ENCODE peak calls at places on chromosomes 5 and 9, in six cellular contexts. I is upper lobe of left lung; L is aorta; Z is CD8-positive, alpha-beta T cell; S is body of pancreas; U is ovary. E is an unnamed sample.

GRCh38 chr9:72280913-72281500 is 84.0 kb downstream of the ZFAND5 start:
- DNase-seq in S (peak), Z (peak), U (peak), I (peak), L (peak), E (peak)

GRCh38 chr9:37801287-37801850 is 772 bp downstream of the DCAF10 start:
- DNase-seq in S (peak), L (no peak), I (peak), U (no peak), Z (no peak), E (peak)

GRCh38 chr9:135590486-135591079 is 29.0 kb downstream of the PAEP start:
- DNase-seq in S (no peak), Z (no peak), I (no peak), U (no peak), L (no peak), E (no peak)

GRCh38 chr5:61440596-61440995 is 108.5 kb downstream of the ZSWIM6 start:
- DNase-seq in Z (no peak), S (no peak), L (no peak), U (no peak), I (no peak), E (no peak)

GRCh38 chr5:93072831-93073459 is 508.1 kb downstream of the NR2F1-AS1 start:
- DNase-seq in Z (no peak), I (no peak), U (no peak), S (no peak), L (no peak), E (no peak)

GRCh38 chr5:164191240-164191639 is 685.8 kb downstream of the MAT2B start:
- DNase-seq in Z (no peak), I (no peak), S (no peak), L (no peak), U (no peak), E (no peak)

GRCh38 chr9:17134396-17134842 is 421 bp upstream of the CNTLN start:
- DNase-seq in U (no peak), L (no peak), Z (no peak), S (no peak), I (peak), E (no peak)

GRCh38 chr9:130692365-130692764 is 1.2 kb upstream of the EXOSC2 start:
- DNase-seq in Z (no peak), L (no peak), S (no peak), I (no peak), U (peak), E (no peak)

GRCh38 chr9:117744856-117745389 is 40.7 kb downstream of the TLR4 start:
- DNase-seq in I (no peak), S (peak), L (peak), Z (no peak), U (no peak), E (no peak)

GRCh38 chr9:92506184-92506857 is 24.0 kb upstream of the ASPN start:
- DNase-seq in Z (no peak), S (peak), U (peak), L (peak), I (no peak), E (no peak)

GRCh38 chr5:75300084-75300483 is 36.9 kb upstream of the HMGCR start:
- DNase-seq in S (no peak), U (no peak), Z (no peak), I (no peak), L (no peak), E (no peak)

GRCh38 chr5:73417307-73418035 is 31.1 kb downstream of the FOXD1 start:
- DNase-seq in L (no peak), U (no peak), I (no peak), S (no peak), Z (no peak), E (no peak)

GRCh38 chr5:93476211-93476851 is 104.7 kb downstream of the NR2F1-AS1 start:
- DNase-seq in Z (no peak), S (no peak), L (no peak), U (no peak), I (no peak), E (no peak)

GRCh38 chr5:69502375-69503143 is 10.0 kb downstream of the OCLN start:
- DNase-seq in L (no peak), Z (no peak), U (no peak), I (no peak), S (no peak), E (no peak)

GRCh38 chr5:4083591-4084337 is 488.1 kb downstream of the IRX1 start:
- DNase-seq in L (no peak), I (no peak), U (no peak), Z (no peak), S (no peak), E (no peak)

GRCh38 chr5:149496166-149496565 is 55.1 kb downstream of the CSNK1A1 start:
- DNase-seq in I (no peak), S (no peak), U (no peak), L (no peak), Z (no peak), E (no peak)

GRCh38 chr5:149500922-149501582 is 50.2 kb downstream of the CSNK1A1 start:
- DNase-seq in I (no peak), U (no peak), Z (no peak), L (no peak), S (no peak), E (no peak)

GRCh38 chr5:149498724-149499336 is 52.4 kb downstream of the CSNK1A1 start:
- DNase-seq in I (no peak), U (no peak), Z (no peak), S (no peak), L (no peak), E (no peak)

GRCh38 chr5:149495673-149496072 is 55.6 kb downstream of the CSNK1A1 start:
- DNase-seq in S (no peak), L (no peak), U (no peak), Z (no peak), I (no peak), E (no peak)

DNA sequence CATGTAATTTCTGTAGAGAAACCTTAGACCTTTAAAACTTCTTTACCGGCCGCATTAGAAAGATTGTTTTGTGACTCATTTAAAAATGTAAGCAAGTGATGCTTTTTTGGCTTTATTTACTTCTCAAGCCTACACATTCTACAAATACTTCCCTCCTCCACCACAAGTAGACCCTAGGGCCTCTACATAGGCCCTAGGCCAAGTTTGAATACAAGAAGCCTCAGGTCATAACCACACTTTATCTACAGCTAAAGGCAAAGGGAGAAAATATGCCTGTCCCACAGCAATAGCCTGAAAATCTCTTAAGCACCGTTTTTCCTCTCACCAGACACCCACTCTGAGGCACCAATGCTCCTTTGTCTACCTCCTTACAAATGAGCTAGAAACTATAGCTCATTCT is 53.9 kb downstream of the CSNK1A1 start:
- DNase-seq in L (no peak), S (no peak), Z (no peak), I (no peak), U (no peak), E (no peak)
- H3K4me3 ChIP-seq in L (no peak), S (no peak), Z (no peak), I (no peak), U (no peak), E (no peak)

DNA sequence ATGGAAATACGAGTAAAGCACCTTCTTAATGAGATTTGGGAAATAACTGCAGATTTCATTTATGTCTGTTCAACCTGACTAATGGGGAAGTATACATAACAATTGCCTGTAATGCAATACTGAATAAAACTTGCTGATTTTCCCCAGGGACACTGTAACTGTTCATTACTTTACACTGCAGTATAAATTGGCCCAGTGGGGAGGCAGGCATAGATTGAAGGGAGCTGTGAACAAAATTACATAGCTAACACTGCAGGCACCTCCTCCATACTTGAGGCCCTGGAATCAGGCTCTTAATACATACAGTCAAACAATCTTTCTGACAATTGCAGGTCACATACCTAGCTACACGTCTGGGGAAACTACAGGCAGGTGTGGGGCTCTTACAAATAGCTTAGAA is 216.2 kb downstream of the PTPRD start:
- DNase-seq in I (no peak), Z (no peak), U (no peak), S (no peak), L (no peak), E (no peak)
- H3K4me3 ChIP-seq in I (no peak), Z (no peak), U (no peak), S (no peak), L (no peak), E (no peak)

GRCh38 chr5:113531760-113532159 is 18.3 kb downstream of the YTHDC2 start:
- DNase-seq in S (no peak), L (no peak), U (no peak), I (no peak), Z (no peak), E (no peak)

GRCh38 chr5:113527746-113528145 is 14.3 kb downstream of the YTHDC2 start:
- DNase-seq in S (no peak), Z (no peak), L (no peak), I (no peak), U (no peak), E (no peak)

GRCh38 chr5:113524927-113525326 is 11.4 kb downstream of the YTHDC2 start:
- DNase-seq in L (no peak), I (no peak), Z (no peak), U (no peak), S (no peak), E (no peak)

GRCh38 chr5:113523168-113523567 is 9.7 kb downstream of the YTHDC2 start:
- DNase-seq in Z (no peak), I (no peak), S (no peak), L (no peak), U (no peak), E (no peak)

GRCh38 chr5:113526421-113526820 is 12.9 kb downstream of the YTHDC2 start:
- DNase-seq in L (no peak), Z (no peak), U (no peak), I (no peak), S (no peak), E (no peak)
- H3K4me3 ChIP-seq in L (no peak), Z (no peak), U (no peak), I (no peak), S (no peak), E (no peak)

DNA sequence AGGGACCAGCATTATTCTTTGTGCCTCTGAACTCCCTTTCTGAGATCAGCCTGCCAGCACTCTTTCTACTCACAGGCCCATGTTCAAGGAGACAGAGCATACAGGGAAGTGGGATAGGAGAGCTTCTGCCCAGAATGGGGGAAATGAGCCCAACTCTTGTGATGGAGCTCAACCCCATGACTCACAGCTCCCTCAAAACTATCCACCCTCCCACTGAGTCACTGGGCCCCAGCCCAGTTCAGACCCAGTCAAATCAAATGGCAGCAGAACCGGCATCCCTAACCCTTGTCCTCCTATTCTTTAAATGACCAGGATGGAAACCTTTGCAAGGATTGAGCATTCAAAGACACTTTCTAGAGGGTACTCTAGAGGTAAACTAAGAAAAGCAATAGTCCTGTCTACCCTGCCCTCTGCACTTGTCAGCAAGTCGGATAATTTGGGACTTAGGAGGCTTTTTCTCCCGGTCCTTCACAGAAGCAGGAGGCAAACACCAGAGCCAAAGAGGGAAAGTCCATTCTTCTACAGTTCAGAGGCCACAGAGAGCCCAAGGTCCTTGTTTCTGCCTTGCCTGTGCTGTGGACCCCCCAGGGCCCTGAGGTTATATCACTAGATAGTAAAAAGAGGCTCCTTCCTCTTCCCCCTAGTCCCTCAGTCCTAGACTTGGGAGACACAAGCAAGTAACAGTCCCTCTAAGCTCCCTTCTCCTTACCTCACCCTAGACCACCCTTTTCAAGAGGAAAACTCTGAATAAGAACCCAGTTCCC is 3.2 kb downstream of the ATOSB start:
- DNase-seq in U (no peak), I (peak), Z (no peak), S (peak), L (peak), E (no peak)
- H3K4me3 ChIP-seq in U (no peak), I (no peak), Z (no peak), S (no peak), L (no peak), E (peak)

GRCh38 chr5:177089825-177090641 is 3.3 kb downstream of the FGFR4 start:
- DNase-seq in S (no peak), Z (no peak), L (no peak), U (no peak), I (no peak), E (no peak)
- H3K4me3 ChIP-seq in S (no peak), Z (no peak), L (no peak), U (no peak), I (no peak), E (no peak)

DNA sequence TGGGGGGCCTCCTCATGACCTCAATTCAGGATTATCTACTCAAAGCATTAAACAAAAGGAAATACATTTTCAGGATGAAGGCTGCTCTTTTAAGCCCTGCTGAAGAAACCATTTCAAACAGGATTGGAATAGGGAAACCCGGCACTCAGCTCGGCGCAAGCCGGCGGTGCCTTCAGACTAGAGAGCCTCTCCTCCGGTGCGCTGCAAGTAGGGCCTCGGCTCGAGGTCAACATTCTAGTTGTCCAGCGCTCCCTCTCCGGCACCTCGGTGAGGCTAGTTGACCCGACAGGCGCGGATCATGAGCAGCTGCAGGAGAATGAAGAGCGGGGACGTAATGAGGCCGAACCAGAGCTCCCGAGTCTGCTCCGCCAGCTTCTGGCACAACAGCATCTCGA is 720 bp downstream of the TMEM203 start:
- DNase-seq in L (no peak), Z (no peak), S (no peak), I (no peak), U (no peak), E (no peak)
- H3K4me3 ChIP-seq in L (peak), Z (peak), S (peak), I (peak), U (peak), E (peak)

GRCh38 chr9:121283856-121284732 is 16.1 kb downstream of the GSN start:
- DNase-seq in I (no peak), L (no peak), U (peak), Z (no peak), S (no peak), E (no peak)

GRCh38 chr9:121286688-121286972 is 18.7 kb downstream of the GSN start:
- DNase-seq in I (no peak), U (no peak), S (no peak), Z (no peak), L (no peak), E (no peak)

GRCh38 chr9:121284733-121285451 is 16.9 kb downstream of the GSN start:
- DNase-seq in I (no peak), S (no peak), U (peak), Z (no peak), L (no peak), E (no peak)

GRCh38 chr9:121286973-121287721 is 19.2 kb downstream of the GSN start:
- DNase-seq in I (peak), U (peak), S (peak), Z (no peak), L (peak), E (no peak)

DNA sequence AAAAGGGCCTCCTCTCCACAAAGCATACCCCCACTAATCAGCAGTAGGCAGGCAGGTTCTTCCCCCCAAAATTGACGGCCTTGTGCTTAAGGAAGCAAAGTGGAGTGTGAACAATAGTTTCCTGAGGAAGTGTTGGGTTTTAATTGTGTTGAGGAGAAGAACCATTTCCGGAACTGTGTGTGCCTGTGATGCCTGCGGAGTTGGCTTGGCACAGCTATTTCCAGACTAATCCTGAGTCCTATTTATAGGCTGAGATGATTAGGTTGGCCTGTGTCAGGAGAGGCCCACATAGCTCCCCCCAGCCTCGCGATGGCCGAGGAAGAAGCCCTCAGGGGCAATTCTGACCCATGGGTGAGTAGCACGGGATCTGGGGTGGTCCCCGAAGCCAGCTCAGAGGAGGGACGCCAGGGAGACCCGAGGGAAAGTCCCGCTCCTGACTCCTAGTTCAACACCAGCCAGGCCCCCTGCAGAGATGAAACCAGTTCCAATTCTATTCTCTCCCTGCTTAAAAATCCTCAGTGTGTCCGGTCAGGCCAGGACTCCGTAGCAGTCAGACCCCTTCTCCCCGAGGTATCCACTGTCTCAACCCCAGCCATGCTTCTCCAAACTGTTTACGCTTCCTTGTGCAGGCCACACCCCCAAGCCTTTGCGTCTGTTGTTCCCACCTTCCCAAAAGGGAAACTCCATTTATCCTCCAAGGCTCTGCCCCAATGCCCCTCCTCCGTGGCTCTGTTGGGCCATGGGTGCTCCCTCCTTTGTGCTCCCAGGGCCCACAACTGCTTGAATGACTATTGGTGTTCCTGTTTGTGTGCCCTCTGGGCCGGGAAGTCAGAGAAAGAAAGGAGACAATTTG is 18.1 kb downstream of the GSN start:
- DNase-seq in U (peak), S (peak), I (peak), Z (no peak), L (peak), E (no peak)
- H3K4me3 ChIP-seq in U (no peak), S (no peak), I (no peak), Z (no peak), L (no peak), E (no peak)

E was measured in CD8-positive, alpha-beta memory T cell.